ENCODE peak calls at places on chromosomes 16 and 17, in five cellular contexts. O is endothelial cell of umbilical vein, D is K562, L is HepG2, M is H1. A is an unnamed sample.

GRCh38 chr16:87602005-87602790 is at the start of gene JPH3:
- DNase-seq in O (no peak), D (no peak), L (no peak), M (peak), A (peak)

GRCh38 chr16:75087040-75087979 is 29.3 kb downstream of the LDHD start:
- DNase-seq in O (peak), D (peak), L (peak), M (no peak), A (no peak)

GRCh38 chr17:44865231-44865660 is 17.6 kb downstream of the HIGD1B start:
- DNase-seq in O (peak), D (peak), L (peak), M (peak), A (peak)

GRCh38 chr16:73888840-73889577 is 407.6 kb upstream of the PSMD7 start:
- DNase-seq in O (no peak), D (no peak), L (no peak), M (no peak), A (no peak)

GRCh38 chr17:7322520-7323194 is 6.5 kb downstream of the NEURL4 start:
- DNase-seq in O (no peak), D (no peak), L (no peak), M (no peak), A (no peak)

GRCh38 chr16:78584213-78584860 is 484.9 kb downstream of the WWOX start:
- DNase-seq in O (no peak), D (no peak), L (no peak), M (no peak), A (no peak)

GRCh38 chr16:55149622-55150021 is 174.4 kb upstream of the IRX6 start:
- DNase-seq in O (no peak), D (no peak), L (no peak), M (no peak), A (no peak)

GRCh38 chr17:63698886-63699637 is 863 bp downstream of the LIMD2 start:
- DNase-seq in O (peak), D (no peak), L (peak), M (peak), A (no peak)

GRCh38 chr16:5026664-5027063 is 7.1 kb downstream of the NAGPA start:
- DNase-seq in O (no peak), D (no peak), L (no peak), M (no peak), A (no peak)

GRCh38 chr16:2959206-2959605 is 4.9 kb upstream of the KREMEN2 start:
- DNase-seq in O (no peak), D (no peak), L (no peak), M (no peak), A (no peak)

GRCh38 chr17:79353548-79353947 is 257.3 kb downstream of the RBFOX3 start:
- DNase-seq in O (no peak), D (no peak), L (no peak), M (no peak), A (no peak)

DNA sequence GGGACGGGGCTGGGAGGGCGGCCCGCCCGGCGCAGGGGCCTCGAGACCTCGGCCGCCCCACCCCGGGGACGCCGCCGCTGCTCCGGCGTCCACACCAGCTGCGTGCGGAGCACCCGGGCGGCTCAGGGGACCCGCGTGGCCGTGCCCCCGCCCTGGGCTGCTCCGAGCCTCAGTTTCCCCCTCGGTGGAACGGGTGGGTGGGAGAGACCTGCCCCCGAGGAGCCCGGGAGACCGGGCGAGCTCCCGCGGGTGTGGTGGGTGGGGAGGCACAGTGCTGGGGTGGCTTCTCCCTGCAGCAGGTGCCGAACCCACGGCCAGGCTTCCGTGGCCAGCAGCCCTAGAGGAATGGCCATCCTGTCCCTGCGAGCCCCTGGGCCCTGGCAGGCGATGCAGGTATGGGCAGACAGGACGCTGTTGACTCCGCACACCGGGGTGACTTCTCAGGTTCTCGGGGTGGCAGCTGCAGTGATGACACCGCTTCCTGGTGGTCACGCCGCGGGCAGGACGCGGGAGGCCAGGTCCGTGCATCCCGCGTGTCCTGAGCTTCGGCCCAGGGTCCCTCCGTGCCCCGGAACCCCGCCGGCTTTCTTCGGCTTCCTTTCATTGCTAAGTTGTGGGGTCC is 677 bp downstream of the DEF8 start:
- DNase-seq in O (no peak), D (no peak), L (no peak), M (no peak), A (no peak)
- TF ChIP-seq POLR2A in O (no peak), D (no peak), L (no peak), M (no peak), A (no peak)

GRCh38 chr17:16926591-16927451 is 45.1 kb downstream of the TNFRSF13B start:
- DNase-seq in O (no peak), D (no peak), L (no peak), M (no peak), A (no peak)

GRCh38 chr17:16926061-16926511 is 45.8 kb downstream of the TNFRSF13B start:
- DNase-seq in O (no peak), D (no peak), L (no peak), M (no peak), A (no peak)

GRCh38 chr17:16923904-16924700 is 47.8 kb downstream of the TNFRSF13B start:
- DNase-seq in O (no peak), D (no peak), L (no peak), M (no peak), A (no peak)

GRCh38 chr17:16924701-16925440 is 47.0 kb downstream of the TNFRSF13B start:
- DNase-seq in O (no peak), D (no peak), L (no peak), M (no peak), A (no peak)

DNA sequence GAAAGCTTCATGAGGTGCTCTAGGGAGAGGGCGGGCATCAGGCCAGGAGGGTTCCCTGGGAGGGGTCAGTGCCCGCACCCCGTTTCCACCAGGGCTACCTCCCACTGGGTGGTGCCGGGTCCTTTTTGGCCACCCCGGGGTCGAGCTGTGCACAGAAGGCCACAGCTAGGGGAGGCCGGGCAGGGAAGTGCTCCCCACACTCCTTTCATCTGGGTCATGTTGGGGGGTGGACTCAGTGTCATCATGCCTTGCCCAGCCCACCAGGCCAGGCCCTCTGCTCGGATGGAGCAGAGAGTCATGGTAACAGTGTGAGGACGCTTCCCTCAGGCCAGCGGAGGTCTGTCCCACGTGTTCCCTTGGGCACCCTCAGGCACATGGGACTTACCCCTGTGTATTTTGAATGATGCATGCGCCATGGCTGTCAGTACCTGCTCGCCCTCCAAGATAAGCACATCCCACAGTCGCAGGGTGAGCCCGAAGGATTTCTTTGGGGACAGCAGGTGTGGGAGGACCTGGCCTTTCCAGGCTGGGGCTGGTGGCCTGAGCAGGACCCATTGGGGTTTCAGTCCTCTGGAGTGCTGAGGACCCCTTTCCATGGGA is 46.4 kb downstream of the TNFRSF13B start:
- DNase-seq in O (no peak), D (no peak), L (no peak), M (no peak), A (no peak)
- TF ChIP-seq JUN in O (no peak), D (no peak), L (no peak), M (no peak), A (no peak)

DNA sequence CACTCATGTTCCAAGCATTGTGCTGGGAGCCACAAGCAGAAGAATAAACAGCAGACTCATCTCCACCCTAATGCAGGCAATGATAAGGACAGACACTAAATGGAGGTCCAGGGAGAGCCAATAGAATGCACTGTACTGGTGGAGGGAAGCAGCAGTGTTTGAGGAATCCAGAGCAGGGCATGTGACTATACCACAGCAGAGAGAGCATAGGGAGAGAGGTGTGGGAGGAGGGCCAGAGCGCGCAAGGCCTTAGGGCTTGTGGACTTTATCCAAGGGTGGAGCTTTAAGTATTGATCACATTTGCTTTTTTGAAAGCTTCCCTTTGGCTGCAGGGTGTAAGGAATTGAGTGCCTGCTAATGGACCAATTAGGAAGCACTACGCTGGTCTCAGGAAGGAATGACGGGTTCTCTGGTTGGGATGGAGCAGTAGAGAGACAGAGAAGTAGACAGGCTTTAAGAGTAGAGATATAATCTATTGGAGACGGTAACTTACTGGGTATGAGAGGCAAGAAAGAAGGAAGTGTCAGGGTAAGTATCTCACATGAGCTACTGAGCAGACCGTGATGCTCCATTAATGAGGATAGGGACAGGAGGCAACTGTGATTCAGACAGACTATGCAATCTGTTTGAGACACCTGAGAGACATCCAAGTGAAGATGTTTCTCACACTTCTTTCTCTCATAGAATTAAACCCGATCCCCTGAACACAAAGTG is 82.2 kb downstream of the MYO1D start:
- DNase-seq in O (peak), D (peak), L (peak), M (no peak), A (no peak)
- H3K27ac ChIP-seq in O (peak), D (peak), L (peak), M (no peak), A (no peak)

DNA sequence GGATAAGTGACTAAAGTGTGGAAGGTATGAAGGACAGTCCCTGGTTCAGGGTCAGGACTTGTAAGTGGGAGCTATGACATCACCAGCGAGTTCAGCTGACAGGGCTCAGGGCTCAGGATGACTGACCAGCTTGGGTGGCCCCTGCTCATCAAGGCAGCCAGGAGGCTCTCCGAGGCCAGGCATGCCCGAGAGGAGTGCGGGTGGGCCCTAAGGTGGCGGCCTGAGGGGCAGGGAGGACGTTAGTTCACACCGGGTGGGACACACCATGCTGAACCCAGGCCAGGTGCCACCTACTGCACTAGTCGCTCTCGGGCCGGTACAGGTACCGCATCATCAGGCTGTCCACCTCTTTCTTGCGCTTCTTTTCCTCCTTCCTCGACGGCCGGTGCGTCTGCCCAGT is 36.5 kb downstream of the PIPOX start:
- DNase-seq in O (no peak), D (no peak), L (no peak), M (no peak), A (no peak)
- TF ChIP-seq POLR2A in O (no peak), D (no peak), L (no peak), M (no peak), A (no peak)

GRCh38 chr17:17783121-17783824 is 53.5 kb downstream of the SREBF1 start:
- DNase-seq in O (peak), D (peak), L (no peak), M (peak), A (no peak)

GRCh38 chr17:17784599-17785264 is 52.1 kb downstream of the SREBF1 start:
- DNase-seq in O (no peak), D (peak), L (peak), M (no peak), A (peak)

GRCh38 chr17:17785407-17785806 is 51.4 kb downstream of the SREBF1 start:
- DNase-seq in O (no peak), D (no peak), L (no peak), M (no peak), A (no peak)

GRCh38 chr17:17782425-17783120 is 54.2 kb downstream of the SREBF1 start:
- DNase-seq in O (no peak), D (peak), L (no peak), M (peak), A (no peak)

DNA sequence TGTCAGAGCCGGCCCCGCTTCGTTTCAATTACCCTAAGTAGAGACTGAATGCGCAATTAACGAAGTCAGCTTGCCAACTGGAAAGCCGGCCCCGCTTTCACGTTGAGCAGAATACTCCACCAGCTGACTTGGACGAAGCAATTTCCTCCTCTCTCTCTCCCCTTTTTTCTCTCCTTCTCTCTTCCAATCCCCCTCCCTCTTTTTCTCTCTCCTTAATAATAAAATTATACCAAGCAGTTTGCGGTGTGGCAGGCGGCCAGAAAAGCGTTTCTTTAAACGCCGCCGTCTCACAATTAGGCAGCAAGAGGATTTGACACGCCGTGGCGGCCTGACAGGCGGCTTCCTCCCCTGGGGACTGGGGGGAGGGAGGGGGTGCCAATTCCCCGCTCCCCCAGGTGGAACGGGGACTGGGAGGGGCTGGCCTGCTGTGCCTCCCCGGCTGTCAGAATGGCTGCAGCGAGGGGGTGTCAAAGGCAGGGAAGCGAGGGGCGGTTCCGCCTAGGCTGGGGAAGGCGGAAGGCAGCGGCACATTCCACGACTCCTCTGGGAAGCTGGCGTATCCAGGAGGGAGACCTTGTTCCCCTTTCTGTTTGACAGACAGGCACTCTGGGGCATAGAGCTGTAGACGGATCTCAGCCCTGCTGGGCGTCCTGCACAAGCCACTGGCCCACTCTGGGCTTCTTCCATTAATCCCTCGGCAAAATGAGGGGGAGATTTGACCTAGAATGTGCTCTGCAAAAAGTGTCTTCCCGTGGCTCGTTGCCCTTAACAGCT is 52.8 kb downstream of the SREBF1 start:
- DNase-seq in O (peak), D (no peak), L (no peak), M (no peak), A (no peak)
- TF ChIP-seq JUN in O (no peak), D (no peak), L (no peak), M (no peak), A (no peak)

DNA sequence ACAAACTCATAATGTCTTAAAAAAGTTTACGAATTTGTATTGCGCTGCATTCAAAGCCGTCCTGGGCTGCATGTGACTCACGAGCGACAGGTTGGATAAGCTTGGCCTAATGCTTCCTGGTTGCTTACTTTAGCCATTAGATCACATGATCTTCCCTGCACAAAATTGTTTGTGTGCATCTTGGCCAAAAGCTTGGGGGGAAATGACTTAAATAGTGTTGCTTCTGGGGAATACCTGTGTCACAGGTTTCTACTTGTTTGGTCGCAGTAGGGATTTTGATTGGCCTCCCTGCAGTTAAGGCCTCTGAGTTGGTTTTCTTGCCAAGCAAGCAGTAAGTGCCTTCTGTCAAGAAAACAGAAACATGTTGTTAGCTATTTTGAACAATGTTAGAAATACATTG is 39.6 kb upstream of the DUSP14 start:
- DNase-seq in O (peak), D (no peak), L (no peak), M (no peak), A (no peak)
- H3K27ac ChIP-seq in O (no peak), D (no peak), L (no peak), M (peak), A (no peak)